ENCODE peak calls at places on chromosomes 13 and 19, in ten cellular contexts. A is AG10803, W is ovary, F is astrocyte of the spinal cord, G is AG09309, P is Caco-2, Q is AG04450, T is lower lobe of right lung, E is left lung, V is uterus. X is an unnamed sample.

GRCh38 chr19:15195987-15196682 is 4.7 kb downstream of the NOTCH3 start:
- DNase-seq in A (no peak), W (peak), F (no peak), G (no peak), P (peak), Q (no peak), T (peak), E (peak), V (no peak), X (no peak)

GRCh38 chr19:3658004-3658822 is 31.6 kb upstream of the CACTIN start:
- DNase-seq in A (no peak), W (no peak), F (no peak), G (no peak), P (no peak), Q (no peak), T (no peak), E (no peak), V (no peak), X (no peak)

GRCh38 chr19:44777715-44778347 is at the start of gene CBLC:
- DNase-seq in A (no peak), W (peak), F (no peak), G (no peak), P (peak), Q (no peak), T (peak), E (peak), V (no peak), X (no peak)

GRCh38 chr19:55112246-55112780 is 5.1 kb downstream of the PPP1R12C start:
- DNase-seq in A (no peak), W (peak), F (no peak), G (no peak), P (no peak), Q (no peak), T (no peak), E (no peak), V (no peak), X (no peak)

GRCh38 chr13:73767191-73767741 is 366.9 kb downstream of the KLF12 start:
- DNase-seq in A (no peak), W (no peak), F (peak), G (no peak), P (no peak), Q (no peak), T (no peak), E (no peak), V (no peak), X (peak)

GRCh38 chr13:100673376-100673830 is 1.2 kb downstream of the TMTC4 start:
- DNase-seq in A (no peak), W (peak), F (no peak), G (no peak), P (no peak), Q (no peak), T (no peak), E (no peak), V (no peak), X (no peak)

GRCh38 chr13:78160793-78161192 is 242.2 kb upstream of the EDNRB start:
- DNase-seq in A (peak), W (no peak), F (peak), G (peak), P (no peak), Q (peak), T (no peak), E (no peak), V (no peak), X (peak)

GRCh38 chr19:46718157-46718933 is 1.4 kb upstream of the PRKD2 start:
- DNase-seq in A (no peak), W (no peak), F (no peak), G (no peak), P (no peak), Q (no peak), T (no peak), E (peak), V (no peak), X (peak)

GRCh38 chr13:24038405-24038804 is 122.1 kb upstream of the SPATA13 start:
- DNase-seq in A (no peak), W (no peak), F (peak), G (no peak), P (no peak), Q (no peak), T (no peak), E (no peak), V (no peak), X (peak)

GRCh38 chr13:77697208-77698103 is at the start of gene SLAIN1:
- DNase-seq in A (no peak), W (peak), F (peak), G (no peak), P (peak), Q (no peak), T (peak), E (peak), V (peak), X (peak)

GRCh38 chr19:4474504-4475136 is 2.5 kb downstream of the HDGFL2 start:
- DNase-seq in A (peak), W (no peak), F (peak), G (no peak), P (no peak), Q (no peak), T (no peak), E (no peak), V (no peak), X (peak)

GRCh38 chr19:18397242-18398202 is at the start of gene LRRC25:
- DNase-seq in A (no peak), W (peak), F (no peak), G (no peak), P (no peak), Q (no peak), T (peak), E (peak), V (no peak), X (no peak)

GRCh38 chr13:49450105-49450819 is 6.2 kb downstream of the SETDB2 start:
- DNase-seq in A (no peak), W (no peak), F (no peak), G (no peak), P (no peak), Q (no peak), T (no peak), E (no peak), V (no peak), X (no peak)

GRCh38 chr13:98941118-98941517 is 36.7 kb downstream of the DOCK9 start:
- DNase-seq in A (no peak), W (no peak), F (no peak), G (no peak), P (no peak), Q (no peak), T (no peak), E (no peak), V (no peak), X (no peak)

GRCh38 chr13:43880451-43880850 is 747 bp downstream of the LACC1 start:
- DNase-seq in A (no peak), W (no peak), F (no peak), G (no peak), P (no peak), Q (no peak), T (no peak), E (no peak), V (no peak), X (no peak)

GRCh38 chr19:47195462-47195861 is 35.5 kb downstream of the BBC3 start:
- DNase-seq in A (no peak), W (no peak), F (no peak), G (no peak), P (no peak), Q (no peak), T (no peak), E (no peak), V (no peak), X (no peak)

GRCh38 chr19:46115396-46116109 is 8.9 kb downstream of the IGFL3 start:
- DNase-seq in A (peak), W (no peak), F (peak), G (peak), P (no peak), Q (peak), T (no peak), E (no peak), V (peak), X (peak)

GRCh38 chr13:79919109-79919508 is 421.8 kb downstream of the SPRY2 start:
- DNase-seq in A (no peak), W (no peak), F (no peak), G (no peak), P (no peak), Q (no peak), T (no peak), E (no peak), V (no peak), X (no peak)

DNA sequence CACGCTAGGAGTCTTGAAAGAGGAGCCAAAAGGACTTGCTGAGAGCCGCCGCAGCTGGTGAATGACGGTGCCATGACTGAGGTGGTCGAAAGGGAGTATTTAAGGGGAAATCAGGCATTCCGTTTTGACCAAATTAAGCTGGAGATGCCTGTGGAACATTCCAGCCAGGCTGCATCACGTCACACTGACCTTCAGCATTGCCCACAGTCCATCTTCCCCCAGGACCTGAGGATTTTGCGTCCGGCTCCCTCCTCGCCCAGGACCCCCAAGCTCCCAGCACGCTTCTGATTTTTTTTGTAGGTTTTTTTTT is 12.0 kb downstream of the CYTH2 start:
- DNase-seq in A (peak), W (no peak), F (no peak), G (no peak), P (no peak), Q (peak), T (no peak), E (no peak), V (no peak), X (no peak)
- H3K4me3 ChIP-seq in A (peak), W (peak), F (peak), G (no peak), P (no peak), Q (no peak), T (peak), E (peak), V (peak), X (peak)

GRCh38 chr13:63048648-63049047 is 1633.0 kb upstream of the PCDH20 start:
- DNase-seq in A (no peak), W (no peak), F (no peak), G (no peak), P (no peak), Q (no peak), T (no peak), E (no peak), V (no peak), X (peak)
- TF ChIP-seq CTCF in A (no peak), W (no peak), F (peak), G (no peak), P (peak), Q (peak), T (no peak), E (no peak), V (no peak), X (peak)

GRCh38 chr13:109938255-109938936 is 152.0 kb upstream of the IRS2 start:
- DNase-seq in A (peak), W (no peak), F (peak), G (peak), P (no peak), Q (peak), T (no peak), E (no peak), V (no peak), X (peak)
- H3K4me3 ChIP-seq in A (no peak), W (no peak), F (no peak), G (no peak), P (no peak), Q (no peak), T (no peak), E (no peak), V (no peak), X (no peak)

GRCh38 chr19:35740108-35740422 is 2.2 kb downstream of the IGFLR1 start:
- DNase-seq in A (no peak), W (no peak), F (no peak), G (no peak), P (no peak), Q (no peak), T (no peak), E (no peak), V (no peak), X (no peak)

GRCh38 chr19:35742121-35742724 is at the start of gene IGFLR1:
- DNase-seq in A (no peak), W (no peak), F (no peak), G (no peak), P (no peak), Q (no peak), T (no peak), E (peak), V (no peak), X (no peak)

GRCh38 chr19:35739275-35740107 is 2.8 kb downstream of the IGFLR1 start:
- DNase-seq in A (no peak), W (no peak), F (no peak), G (no peak), P (no peak), Q (no peak), T (no peak), E (peak), V (no peak), X (no peak)

GRCh38 chr19:35740423-35741215 is 1.6 kb downstream of the IGFLR1 start:
- DNase-seq in A (peak), W (peak), F (peak), G (peak), P (peak), Q (peak), T (peak), E (peak), V (peak), X (peak)

GRCh38 chr19:35741216-35741541 is 1.1 kb downstream of the IGFLR1 start:
- DNase-seq in A (no peak), W (no peak), F (no peak), G (no peak), P (no peak), Q (no peak), T (no peak), E (no peak), V (no peak), X (no peak)
- TF ChIP-seq CTCF in A (no peak), W (no peak), F (no peak), G (no peak), P (no peak), Q (no peak), T (no peak), E (no peak), V (no peak), X (no peak)